ENCODE peak calls at places on chromosomes 2 and 18, in seven cellular contexts. One of them, this sample, is unnamed. For H3K4me1, the result is how much of the 10 kb centered on the place peaks cover.

GRCh38 chr18:22348521-22349316 is 69.0 kb downstream of the CTAGE1 start:
- DNase-seq in upper lobe of right lung: peak
- DNase-seq in lower lobe of right lung: peak
- DNase-seq in upper lobe of left lung: peak
- DNase-seq in mesendoderm: peak
- DNase-seq in CD8-positive, alpha-beta T cell: no peak
- DNase-seq in psoas muscle: peak
- DNase-seq in this sample: peak

GRCh38 chr2:202410092-202410491 is 34.0 kb downstream of the BMPR2 start:
- DNase-seq in upper lobe of right lung: no peak
- DNase-seq in lower lobe of right lung: no peak
- DNase-seq in upper lobe of left lung: no peak
- DNase-seq in mesendoderm: no peak
- DNase-seq in CD8-positive, alpha-beta T cell: no peak
- DNase-seq in psoas muscle: no peak
- DNase-seq in this sample: no peak

GRCh38 chr2:104337869-104338268 is 516.0 kb upstream of the POU3F3 start:
- DNase-seq in upper lobe of right lung: no peak
- DNase-seq in lower lobe of right lung: no peak
- DNase-seq in upper lobe of left lung: no peak
- DNase-seq in mesendoderm: no peak
- DNase-seq in CD8-positive, alpha-beta T cell: no peak
- DNase-seq in psoas muscle: no peak
- DNase-seq in this sample: no peak

GRCh38 chr2:154908312-154908711 is 209.8 kb downstream of the KCNJ3 start:
- DNase-seq in upper lobe of right lung: no peak
- DNase-seq in lower lobe of right lung: no peak
- DNase-seq in upper lobe of left lung: no peak
- DNase-seq in mesendoderm: peak
- DNase-seq in CD8-positive, alpha-beta T cell: no peak
- DNase-seq in psoas muscle: no peak
- DNase-seq in this sample: no peak

GRCh38 chr2:217993055-217993645 is 9.6 kb downstream of the TNS1 start:
- DNase-seq in upper lobe of right lung: no peak
- DNase-seq in lower lobe of right lung: no peak
- DNase-seq in upper lobe of left lung: no peak
- DNase-seq in mesendoderm: no peak
- DNase-seq in CD8-positive, alpha-beta T cell: no peak
- DNase-seq in psoas muscle: no peak
- DNase-seq in this sample: no peak

GRCh38 chr2:240948086-240948485 is 42.0 kb downstream of the CROCC2 start:
- DNase-seq in upper lobe of right lung: peak
- DNase-seq in lower lobe of right lung: no peak
- DNase-seq in upper lobe of left lung: no peak
- DNase-seq in mesendoderm: no peak
- DNase-seq in CD8-positive, alpha-beta T cell: no peak
- DNase-seq in psoas muscle: no peak
- DNase-seq in this sample: no peak

GRCh38 chr18:69943021-69943420 is 4.7 kb downstream of the CD226 start:
- DNase-seq in upper lobe of right lung: no peak
- DNase-seq in lower lobe of right lung: no peak
- DNase-seq in upper lobe of left lung: no peak
- DNase-seq in mesendoderm: no peak
- DNase-seq in CD8-positive, alpha-beta T cell: no peak
- DNase-seq in psoas muscle: no peak
- DNase-seq in this sample: no peak

GRCh38 chr2:225270861-225271260 is 128.6 kb upstream of the NYAP2 start:
- DNase-seq in upper lobe of right lung: no peak
- DNase-seq in lower lobe of right lung: no peak
- DNase-seq in upper lobe of left lung: peak
- DNase-seq in mesendoderm: peak
- DNase-seq in CD8-positive, alpha-beta T cell: no peak
- DNase-seq in psoas muscle: no peak
- DNase-seq in this sample: peak

GRCh38 chr18:31632356-31632755 is 40.7 kb downstream of the TTR start:
- DNase-seq in upper lobe of right lung: no peak
- DNase-seq in lower lobe of right lung: no peak
- DNase-seq in upper lobe of left lung: no peak
- DNase-seq in mesendoderm: no peak
- DNase-seq in CD8-positive, alpha-beta T cell: no peak
- DNase-seq in psoas muscle: no peak
- DNase-seq in this sample: no peak

GRCh38 chr2:199230091-199230490 is 227.6 kb downstream of the SATB2 start:
- DNase-seq in upper lobe of right lung: no peak
- DNase-seq in lower lobe of right lung: no peak
- DNase-seq in upper lobe of left lung: no peak
- DNase-seq in mesendoderm: no peak
- DNase-seq in CD8-positive, alpha-beta T cell: no peak
- DNase-seq in psoas muscle: no peak
- DNase-seq in this sample: no peak

GRCh38 chr2:29220506-29221270 is 105.5 kb downstream of the CLIP4 start:
- DNase-seq in upper lobe of right lung: no peak
- DNase-seq in lower lobe of right lung: no peak
- DNase-seq in upper lobe of left lung: peak
- DNase-seq in mesendoderm: no peak
- DNase-seq in CD8-positive, alpha-beta T cell: no peak
- DNase-seq in psoas muscle: peak
- DNase-seq in this sample: no peak

GRCh38 chr2:101388232-101388631 is 929 bp upstream of the CREG2 start:
- DNase-seq in upper lobe of right lung: no peak
- DNase-seq in lower lobe of right lung: no peak
- DNase-seq in upper lobe of left lung: no peak
- DNase-seq in mesendoderm: peak
- DNase-seq in CD8-positive, alpha-beta T cell: no peak
- DNase-seq in psoas muscle: no peak
- DNase-seq in this sample: peak

GRCh38 chr18:8657873-8658521 is 47.4 kb upstream of the MTCL1 start:
- DNase-seq in upper lobe of right lung: no peak
- DNase-seq in lower lobe of right lung: no peak
- DNase-seq in upper lobe of left lung: no peak
- DNase-seq in mesendoderm: peak
- DNase-seq in CD8-positive, alpha-beta T cell: no peak
- DNase-seq in psoas muscle: no peak
- DNase-seq in this sample: peak

GRCh38 chr2:84129018-84129417 is 330.1 kb downstream of the SUCLG1 start:
- DNase-seq in upper lobe of right lung: no peak
- DNase-seq in lower lobe of right lung: no peak
- DNase-seq in upper lobe of left lung: no peak
- DNase-seq in mesendoderm: no peak
- DNase-seq in CD8-positive, alpha-beta T cell: no peak
- DNase-seq in psoas muscle: no peak
- DNase-seq in this sample: no peak

GRCh38 chr2:133365117-133365516 is 203.1 kb downstream of the NCKAP5 start:
- DNase-seq in upper lobe of right lung: no peak
- DNase-seq in lower lobe of right lung: no peak
- DNase-seq in upper lobe of left lung: no peak
- DNase-seq in mesendoderm: no peak
- DNase-seq in CD8-positive, alpha-beta T cell: no peak
- DNase-seq in psoas muscle: no peak
- DNase-seq in this sample: no peak

GRCh38 chr18:5073026-5073944 is 123.8 kb downstream of the AKAIN1 start:
- DNase-seq in upper lobe of right lung: no peak
- DNase-seq in lower lobe of right lung: no peak
- DNase-seq in upper lobe of left lung: no peak
- DNase-seq in mesendoderm: peak
- DNase-seq in CD8-positive, alpha-beta T cell: no peak
- DNase-seq in psoas muscle: no peak
- DNase-seq in this sample: peak

GRCh38 chr18:710418-711300 is 1.8 kb downstream of the ENOSF1 start:
- DNase-seq in upper lobe of right lung: no peak
- DNase-seq in lower lobe of right lung: no peak
- DNase-seq in upper lobe of left lung: peak
- DNase-seq in mesendoderm: no peak
- DNase-seq in CD8-positive, alpha-beta T cell: no peak
- DNase-seq in psoas muscle: no peak
- DNase-seq in this sample: no peak

GRCh38 chr2:98548920-98549818 is 59.1 kb downstream of the COA5 start:
- DNase-seq in upper lobe of right lung: no peak
- DNase-seq in lower lobe of right lung: no peak
- DNase-seq in upper lobe of left lung: no peak
- DNase-seq in mesendoderm: no peak
- DNase-seq in CD8-positive, alpha-beta T cell: no peak
- DNase-seq in psoas muscle: no peak
- DNase-seq in this sample: no peak

GRCh38 chr2:164840458-164840929 is 1.1 kb downstream of the COBLL1 start:
- DNase-seq in upper lobe of right lung: peak
- DNase-seq in lower lobe of right lung: peak
- DNase-seq in upper lobe of left lung: peak
- DNase-seq in mesendoderm: peak
- DNase-seq in CD8-positive, alpha-beta T cell: no peak
- DNase-seq in psoas muscle: peak
- DNase-seq in this sample: peak

GRCh38 chr2:127095367-127095641 is 11.7 kb downstream of the BIN1 start:
- DNase-seq in upper lobe of right lung: no peak
- DNase-seq in lower lobe of right lung: peak
- DNase-seq in upper lobe of left lung: no peak
- DNase-seq in mesendoderm: no peak
- DNase-seq in CD8-positive, alpha-beta T cell: no peak
- DNase-seq in psoas muscle: peak
- DNase-seq in this sample: no peak

GRCh38 chr18:51049137-51049536 is 19.1 kb downstream of the SMAD4 start:
- DNase-seq in upper lobe of right lung: no peak
- DNase-seq in lower lobe of right lung: no peak
- DNase-seq in upper lobe of left lung: no peak
- DNase-seq in mesendoderm: no peak
- DNase-seq in CD8-positive, alpha-beta T cell: no peak
- DNase-seq in psoas muscle: no peak
- DNase-seq in this sample: no peak

GRCh38 chr18:51041677-51042076 is 11.7 kb downstream of the SMAD4 start:
- DNase-seq in upper lobe of right lung: no peak
- DNase-seq in lower lobe of right lung: no peak
- DNase-seq in upper lobe of left lung: no peak
- DNase-seq in mesendoderm: no peak
- DNase-seq in CD8-positive, alpha-beta T cell: no peak
- DNase-seq in psoas muscle: no peak
- DNase-seq in this sample: no peak

GRCh38 chr18:51048190-51048589 is 18.2 kb downstream of the SMAD4 start:
- DNase-seq in upper lobe of right lung: no peak
- DNase-seq in lower lobe of right lung: no peak
- DNase-seq in upper lobe of left lung: no peak
- DNase-seq in mesendoderm: no peak
- DNase-seq in CD8-positive, alpha-beta T cell: no peak
- DNase-seq in psoas muscle: no peak
- DNase-seq in this sample: no peak

GRCh38 chr18:51039138-51040112 is 9.4 kb downstream of the SMAD4 start:
- DNase-seq in upper lobe of right lung: no peak
- DNase-seq in lower lobe of right lung: no peak
- DNase-seq in upper lobe of left lung: no peak
- DNase-seq in mesendoderm: peak
- DNase-seq in CD8-positive, alpha-beta T cell: no peak
- DNase-seq in psoas muscle: no peak
- DNase-seq in this sample: peak

GRCh38 chr18:51044928-51045587 is 15.0 kb downstream of the SMAD4 start:
- DNase-seq in upper lobe of right lung: no peak
- DNase-seq in lower lobe of right lung: no peak
- DNase-seq in upper lobe of left lung: no peak
- DNase-seq in mesendoderm: no peak
- DNase-seq in CD8-positive, alpha-beta T cell: no peak
- DNase-seq in psoas muscle: no peak
- DNase-seq in this sample: no peak
- H3K4me3 ChIP-seq in upper lobe of right lung: peak
- H3K4me3 ChIP-seq in lower lobe of right lung: no peak
- H3K4me3 ChIP-seq in upper lobe of left lung: no peak
- H3K4me3 ChIP-seq in mesendoderm: no peak
- H3K4me3 ChIP-seq in CD8-positive, alpha-beta T cell: no peak
- H3K4me3 ChIP-seq in psoas muscle: no peak
- H3K4me3 ChIP-seq in this sample: no peak

GRCh38 chr2:72126186-72127100 is 21.2 kb downstream of the CYP26B1 start:
- DNase-seq in upper lobe of right lung: no peak
- DNase-seq in lower lobe of right lung: no peak
- DNase-seq in upper lobe of left lung: no peak
- DNase-seq in mesendoderm: no peak
- DNase-seq in CD8-positive, alpha-beta T cell: no peak
- DNase-seq in psoas muscle: no peak
- DNase-seq in this sample: no peak
- H3K4me1 ChIP-seq in upper lobe of right lung: under half
- H3K4me1 ChIP-seq in lower lobe of right lung: under half
- H3K4me1 ChIP-seq in upper lobe of left lung: under half
- H3K4me1 ChIP-seq in mesendoderm: under half
- H3K4me1 ChIP-seq in CD8-positive, alpha-beta T cell: under half
- H3K4me1 ChIP-seq in psoas muscle: under half
- H3K4me1 ChIP-seq in this sample: under half

GRCh38 chr2:9754532-9754887 is 88.8 kb upstream of the TAF1B start:
- DNase-seq in upper lobe of right lung: no peak
- DNase-seq in lower lobe of right lung: no peak
- DNase-seq in upper lobe of left lung: no peak
- DNase-seq in mesendoderm: no peak
- DNase-seq in CD8-positive, alpha-beta T cell: no peak
- DNase-seq in psoas muscle: peak
- DNase-seq in this sample: no peak

GRCh38 chr2:9758741-9759140 is 84.5 kb upstream of the TAF1B start:
- DNase-seq in upper lobe of right lung: no peak
- DNase-seq in lower lobe of right lung: no peak
- DNase-seq in upper lobe of left lung: peak
- DNase-seq in mesendoderm: no peak
- DNase-seq in CD8-positive, alpha-beta T cell: no peak
- DNase-seq in psoas muscle: peak
- DNase-seq in this sample: peak

GRCh38 chr2:9755638-9756037 is 87.6 kb upstream of the TAF1B start:
- DNase-seq in upper lobe of right lung: no peak
- DNase-seq in lower lobe of right lung: no peak
- DNase-seq in upper lobe of left lung: no peak
- DNase-seq in mesendoderm: no peak
- DNase-seq in CD8-positive, alpha-beta T cell: no peak
- DNase-seq in psoas muscle: no peak
- DNase-seq in this sample: no peak

GRCh38 chr2:9757430-9758287 is 85.6 kb upstream of the TAF1B start:
- DNase-seq in upper lobe of right lung: peak
- DNase-seq in lower lobe of right lung: no peak
- DNase-seq in upper lobe of left lung: no peak
- DNase-seq in mesendoderm: peak
- DNase-seq in CD8-positive, alpha-beta T cell: no peak
- DNase-seq in psoas muscle: peak
- DNase-seq in this sample: peak

DNA sequence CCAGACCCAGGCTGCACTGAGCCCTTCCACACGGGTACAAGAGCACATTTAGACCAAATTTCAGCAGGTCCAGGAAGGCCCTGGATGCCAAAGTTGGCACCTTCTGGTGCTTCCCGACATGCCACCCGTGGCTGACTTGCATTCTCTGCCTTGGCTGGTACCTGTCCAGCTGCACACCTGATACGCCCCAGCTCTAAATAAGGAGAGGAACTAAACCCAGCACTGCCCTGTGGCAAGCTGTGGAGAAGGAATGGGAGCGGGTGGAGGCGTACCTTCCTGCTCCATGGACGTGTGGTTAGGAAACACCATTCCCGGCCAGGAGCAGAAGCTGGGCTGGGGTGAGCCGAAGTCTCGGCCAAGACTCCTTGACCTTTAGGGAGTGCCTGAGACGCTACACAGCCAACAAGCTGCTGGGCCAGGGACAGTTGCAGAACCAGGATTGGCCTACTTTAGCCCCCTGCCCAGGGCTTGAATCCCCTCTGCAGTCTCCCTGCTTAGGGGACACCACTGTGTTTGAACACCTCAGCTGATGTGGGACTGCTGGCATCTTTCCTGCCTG is 86.5 kb upstream of the TAF1B start:
- DNase-seq in upper lobe of right lung: peak
- DNase-seq in lower lobe of right lung: no peak
- DNase-seq in upper lobe of left lung: no peak
- DNase-seq in mesendoderm: no peak
- DNase-seq in CD8-positive, alpha-beta T cell: no peak
- DNase-seq in psoas muscle: no peak
- DNase-seq in this sample: no peak
- H3K4me3 ChIP-seq in upper lobe of right lung: no peak
- H3K4me3 ChIP-seq in lower lobe of right lung: no peak
- H3K4me3 ChIP-seq in upper lobe of left lung: no peak
- H3K4me3 ChIP-seq in mesendoderm: no peak
- H3K4me3 ChIP-seq in CD8-positive, alpha-beta T cell: no peak
- H3K4me3 ChIP-seq in psoas muscle: peak
- H3K4me3 ChIP-seq in this sample: no peak

GRCh38 chr2:238599549-238600505 is 173.1 kb downstream of the ASB1 start:
- DNase-seq in upper lobe of right lung: no peak
- DNase-seq in lower lobe of right lung: no peak
- DNase-seq in upper lobe of left lung: no peak
- DNase-seq in mesendoderm: no peak
- DNase-seq in CD8-positive, alpha-beta T cell: no peak
- DNase-seq in psoas muscle: no peak
- DNase-seq in this sample: no peak
- H3K4me1 ChIP-seq in upper lobe of right lung: under half
- H3K4me1 ChIP-seq in lower lobe of right lung: under half
- H3K4me1 ChIP-seq in upper lobe of left lung: under half
- H3K4me1 ChIP-seq in mesendoderm: under half
- H3K4me1 ChIP-seq in CD8-positive, alpha-beta T cell: under half
- H3K4me1 ChIP-seq in psoas muscle: under half
- H3K4me1 ChIP-seq in this sample: under half

This sample was measured in cardiac muscle cell.